ENCODE peak calls at places on chromosome 10, in five cellular contexts. C, S, L, P and B are unnamed samples.

GRCh38 chr10:77251297-77252013 is 386.2 kb downstream of the KCNMA1 start:
- DNase-seq in L (no peak), S (no peak), C (no peak), P (no peak), B (no peak)

GRCh38 chr10:102710604-102711003 is 3.6 kb downstream of the ARL3 start:
- DNase-seq in C (no peak), L (no peak), P (no peak), S (no peak), B (no peak)

GRCh38 chr10:113202011-113202410 is 252.0 kb downstream of the TCF7L2 start:
- DNase-seq in C (no peak), L (no peak), P (no peak), S (no peak), B (no peak)

GRCh38 chr10:70494536-70494935 is 16.0 kb downstream of the PALD1 start:
- DNase-seq in L (no peak), P (no peak), S (no peak), C (no peak), B (no peak)

GRCh38 chr10:59206204-59206720 is 29.8 kb downstream of the PHYHIPL start:
- DNase-seq in C (no peak), L (no peak), S (no peak), P (no peak), B (no peak)

GRCh38 chr10:85600026-85600743 is 766.4 kb downstream of the GRID1 start:
- DNase-seq in P (no peak), S (no peak), C (no peak), L (peak), B (no peak)

GRCh38 chr10:110032801-110033723 is 25.3 kb downstream of the ADD3 start:
- DNase-seq in P (no peak), S (no peak), L (peak), C (no peak), B (no peak)

GRCh38 chr10:114239117-114239993 is at the start of gene VWA2:
- DNase-seq in S (no peak), P (peak), C (no peak), L (no peak), B (peak)

GRCh38 chr10:46224414-46224682 is 62.4 kb upstream of the ANTXRL start:
- DNase-seq in S (no peak), L (no peak), P (no peak), C (no peak), B (no peak)

GRCh38 chr10:119409906-119410305 is 132.6 kb downstream of the RGS10 start:
- DNase-seq in C (no peak), L (no peak), P (peak), S (no peak), B (no peak)

GRCh38 chr10:8138471-8138870 is 84.0 kb downstream of the GATA3 start:
- DNase-seq in L (peak), P (no peak), C (no peak), S (no peak), B (no peak)

GRCh38 chr10:132399117-132400035 is 2.4 kb downstream of the PWWP2B start:
- DNase-seq in L (no peak), S (no peak), P (peak), C (no peak), B (peak)

GRCh38 chr10:1150638-1150955 is 94.4 kb downstream of the WDR37 start:
- DNase-seq in C (no peak), P (no peak), L (no peak), S (no peak), B (no peak)

GRCh38 chr10:86663046-86663345 is 5.3 kb upstream of the LDB3 start:
- DNase-seq in C (no peak), P (peak), L (no peak), S (peak), B (no peak)

GRCh38 chr10:113683300-113683699 is 3.6 kb downstream of the CASP7 start:
- DNase-seq in C (no peak), P (no peak), L (no peak), S (no peak), B (no peak)

GRCh38 chr10:117653170-117653515 is 110.6 kb downstream of the EMX2 start:
- DNase-seq in C (no peak), P (no peak), L (no peak), S (no peak), B (no peak)

GRCh38 chr10:92695679-92696605 is 6.2 kb downstream of the HHEX start:
- DNase-seq in L (no peak), P (no peak), S (no peak), C (no peak), B (peak)

GRCh38 chr10:20466731-20467130 is 430.4 kb downstream of the NEBL start:
- DNase-seq in S (no peak), L (no peak), P (no peak), C (no peak), B (no peak)

GRCh38 chr10:44925224-44925623 is 14.1 kb downstream of the TMEM72 start:
- DNase-seq in S (no peak), C (no peak), L (no peak), P (no peak), B (no peak)